ENCODE peak calls at places on chromosomes 12 and 14, in nine cellular contexts. Y, M, F, W, V, S, T, C and G are unnamed samples. For H3K36me3, the result is how much of the 10 kb centered on the place peaks cover.

GRCh38 chr12:77625441-77625840 is 205.3 kb upstream of the NAV3 start:
- DNase-seq in Y (no peak), M (no peak), V (no peak), F (no peak), C (no peak), T (peak), W (no peak), S (no peak), G (no peak)

GRCh38 chr12:47773062-47773857 is at the start of gene SLC48A1:
- DNase-seq in M (peak), Y (peak), F (peak), T (peak), V (peak), S (peak), C (peak), W (peak), G (peak)

GRCh38 chr12:25789520-25789919 is 169.0 kb upstream of the RASSF8 start:
- DNase-seq in M (no peak), V (no peak), S (peak), Y (no peak), C (no peak), W (no peak), F (no peak), T (no peak), G (peak)

GRCh38 chr12:126369487-126370463 is 1304.5 kb downstream of the AACS start:
- DNase-seq in T (no peak), M (no peak), W (no peak), C (no peak), F (no peak), V (no peak), Y (no peak), S (no peak), G (no peak)

GRCh38 chr14:72023128-72024042 is 91.2 kb downstream of the RGS6 start:
- DNase-seq in M (peak), T (no peak), Y (no peak), W (no peak), F (no peak), V (no peak), S (no peak), C (no peak), G (no peak)

GRCh38 chr12:62799126-62799736 is 135.7 kb downstream of the PPM1H start:
- DNase-seq in W (peak), M (no peak), V (peak), F (peak), T (peak), C (no peak), Y (no peak), S (peak), G (peak)

GRCh38 chr12:9364224-9365176 is 156.3 kb upstream of the PZP start:
- DNase-seq in Y (no peak), C (no peak), M (peak), S (no peak), T (no peak), W (no peak), F (no peak), V (no peak), G (peak)

GRCh38 chr12:52901715-52902541 is 2.9 kb downstream of the KRT8 start:
- DNase-seq in F (no peak), C (no peak), M (no peak), W (no peak), V (no peak), S (no peak), Y (no peak), T (no peak), G (no peak)

GRCh38 chr12:6868211-6869048 is 1.1 kb downstream of the TPI1 start:
- DNase-seq in M (no peak), V (no peak), T (no peak), C (no peak), S (no peak), Y (no peak), W (no peak), F (no peak), G (peak)

GRCh38 chr14:91354979-91355685 is 62.5 kb downstream of the CCDC88C start:
- DNase-seq in C (no peak), F (no peak), V (no peak), Y (no peak), M (no peak), W (peak), T (no peak), S (no peak), G (no peak)

GRCh38 chr14:36514278-36515104 is 5.5 kb downstream of the NKX2-1 start:
- DNase-seq in M (no peak), V (no peak), T (no peak), C (no peak), W (no peak), F (no peak), Y (peak), S (no peak), G (no peak)

GRCh38 chr12:125734137-125734536 is 668.9 kb downstream of the AACS start:
- DNase-seq in M (no peak), V (no peak), S (no peak), T (no peak), C (no peak), F (no peak), Y (no peak), W (no peak), G (no peak)

GRCh38 chr12:110245278-110245868 is 35.7 kb upstream of the ATP2A2 start:
- DNase-seq in C (peak), T (no peak), F (no peak), Y (peak), V (peak), S (no peak), M (peak), W (peak), G (no peak)

GRCh38 chr12:12786716-12787601 is 1.5 kb downstream of the APOLD1 start:
- DNase-seq in S (peak), W (peak), C (peak), V (peak), M (peak), Y (peak), T (peak), F (peak), G (peak)

GRCh38 chr12:53613821-53614220 is 12.4 kb downstream of the ATF7 start:
- DNase-seq in S (no peak), T (no peak), W (no peak), M (no peak), Y (no peak), V (no peak), F (no peak), C (no peak), G (no peak)

DNA sequence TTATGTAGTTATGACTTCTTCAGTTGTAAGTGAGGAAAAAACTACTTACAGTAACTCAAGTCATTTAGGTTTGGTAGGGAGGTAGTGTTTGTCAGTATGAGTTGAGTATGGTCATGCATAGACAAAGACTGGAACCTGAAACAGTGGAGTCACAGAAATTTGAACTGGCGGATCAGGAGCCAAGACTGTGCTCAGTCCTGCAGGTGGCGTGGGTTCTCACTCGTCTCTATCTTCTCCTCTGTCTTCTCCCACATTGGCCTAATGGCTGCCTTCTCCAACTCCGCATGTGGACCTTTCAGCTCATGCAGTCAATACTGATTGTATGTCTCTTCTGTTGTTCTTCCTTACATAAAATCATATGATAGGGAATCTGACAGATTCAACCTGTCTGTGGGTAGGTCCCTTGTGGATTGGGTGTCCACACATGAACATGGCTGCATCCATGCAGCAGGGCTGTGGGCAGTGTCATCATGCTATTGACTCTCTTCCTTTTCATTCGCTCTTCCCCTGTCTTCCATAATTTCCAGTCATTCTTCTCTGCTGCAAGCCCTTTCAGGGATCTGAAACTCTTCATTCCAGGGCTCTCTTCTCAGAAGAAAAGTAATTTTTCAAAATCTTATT is 78.8 kb upstream of the NEDD1 start:
- DNase-seq in F (no peak), S (no peak), T (no peak), W (no peak), V (no peak), M (no peak), C (no peak), Y (no peak), G (no peak)
- TF ChIP-seq CTCF in F (no peak), S (no peak), T (no peak), W (no peak), V (no peak), M (no peak), C (no peak), Y (no peak), G (no peak)

DNA sequence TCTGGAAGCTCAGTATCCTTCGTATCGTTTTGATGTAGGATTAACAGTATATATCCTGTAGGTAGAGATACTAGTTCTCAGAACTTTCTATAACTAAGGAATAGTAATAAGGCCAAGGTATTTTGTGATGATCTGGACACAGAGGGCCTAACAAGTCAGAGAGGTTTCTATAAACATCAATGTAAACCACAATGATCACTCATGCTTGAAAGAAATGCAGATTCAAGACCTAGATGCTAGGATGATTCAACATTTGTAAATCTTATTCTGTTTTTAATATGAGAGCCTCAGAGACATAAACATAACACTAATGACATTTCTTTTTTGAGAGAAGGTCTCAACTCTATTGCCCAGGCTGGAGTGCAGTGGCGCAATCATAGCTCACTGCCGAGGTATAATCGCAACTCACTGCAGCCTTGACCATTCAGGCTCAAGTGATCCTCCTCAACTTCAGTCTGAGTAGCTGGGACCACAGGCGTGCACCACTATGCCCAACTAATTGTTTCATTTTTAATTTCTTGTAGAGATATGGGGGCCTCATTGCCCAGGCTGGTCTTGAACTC is 16.2 kb downstream of the SUPT16H start:
- DNase-seq in T (no peak), V (no peak), C (no peak), W (no peak), F (no peak), Y (no peak), M (no peak), S (no peak), G (no peak)
- H3K36me3 ChIP-seq in T (under half), V (half or more), C (half or more), W (half or more), F (under half), Y (half or more), M (under half), S (under half), G (half or more)

GRCh38 chr12:117404203-117404853 is 42.9 kb upstream of the NOS1 start:
- DNase-seq in T (no peak), Y (no peak), W (no peak), S (no peak), M (no peak), V (no peak), F (no peak), C (no peak), G (no peak)
- H3K4me3 ChIP-seq in T (no peak), Y (no peak), W (no peak), S (no peak), M (no peak), V (no peak), F (no peak), C (no peak), G (no peak)

DNA sequence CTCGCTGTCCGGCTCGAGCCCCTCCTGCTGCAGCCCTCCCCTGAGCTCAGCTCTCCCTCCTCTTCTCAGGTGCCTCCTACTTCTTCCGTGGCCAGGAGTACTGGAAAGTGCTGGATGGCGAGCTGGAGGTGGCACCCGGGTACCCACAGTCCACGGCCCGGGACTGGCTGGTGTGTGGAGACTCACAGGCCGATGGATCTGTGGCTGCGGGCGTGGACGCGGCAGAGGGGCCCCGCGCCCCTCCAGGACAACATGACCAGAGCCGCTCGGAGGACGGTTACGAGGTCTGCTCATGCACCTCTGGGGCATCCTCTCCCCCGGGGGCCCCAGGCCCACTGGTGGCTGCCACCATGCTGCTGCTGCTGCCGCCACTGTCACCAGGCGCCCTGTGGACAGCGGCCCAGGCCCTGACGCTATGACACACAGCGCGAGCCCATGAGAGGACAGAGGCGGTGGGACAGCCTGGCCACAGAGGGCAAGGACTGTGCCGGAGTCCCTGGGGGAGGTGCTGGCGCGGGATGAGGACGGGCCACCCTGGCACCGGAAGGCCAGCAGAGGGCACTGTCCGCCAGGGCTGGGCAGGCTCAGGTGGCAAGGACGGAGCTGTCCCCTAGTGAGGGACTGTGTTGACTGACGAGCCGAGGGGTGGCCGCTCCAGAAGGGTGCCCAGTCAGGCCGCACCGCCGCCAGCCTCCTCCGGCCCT is 22.8 kb downstream of the MMP17 start:
- DNase-seq in Y (no peak), W (no peak), S (no peak), M (peak), C (peak), V (peak), T (peak), F (no peak), G (no peak)
- TF ChIP-seq CTCF in Y (no peak), W (no peak), S (peak), M (peak), C (peak), V (peak), T (peak), F (peak), G (no peak)

GRCh38 chr14:74786916-74787315 is 23.8 kb downstream of the YLPM1 start:
- DNase-seq in F (no peak), T (no peak), W (no peak), Y (no peak), V (no peak), C (no peak), S (no peak), M (no peak), G (no peak)

GRCh38 chr14:74784634-74785033 is 21.5 kb downstream of the YLPM1 start:
- DNase-seq in W (no peak), C (no peak), F (no peak), T (no peak), M (no peak), S (no peak), Y (no peak), V (no peak), G (no peak)

GRCh38 chr14:74785056-74785613 is 22.0 kb downstream of the YLPM1 start:
- DNase-seq in C (no peak), S (no peak), F (no peak), W (no peak), V (no peak), M (no peak), Y (no peak), T (no peak), G (no peak)
- H3K36me3 ChIP-seq in C (half or more), S (under half), F (under half), W (under half), V (under half), M (under half), Y (half or more), T (under half), G (half or more)

GRCh38 chr14:103250888-103251287 is 83.1 kb upstream of the EIF5 start:
- DNase-seq in T (no peak), F (no peak), W (no peak), V (no peak), M (no peak), S (no peak), Y (no peak), C (no peak), G (no peak)
- H3K4me3 ChIP-seq in T (no peak), F (no peak), W (no peak), V (no peak), M (no peak), S (no peak), Y (no peak), C (no peak), G (no peak)

GRCh38 chr14:53610947-53611346 is 345.7 kb downstream of the BMP4 start:
- DNase-seq in V (no peak), M (no peak), C (no peak), Y (no peak), F (no peak), W (no peak), S (no peak), T (no peak), G (no peak)
- TF ChIP-seq CTCF in V (no peak), M (no peak), C (no peak), Y (no peak), F (no peak), W (no peak), S (no peak), T (no peak), G (no peak)

DNA sequence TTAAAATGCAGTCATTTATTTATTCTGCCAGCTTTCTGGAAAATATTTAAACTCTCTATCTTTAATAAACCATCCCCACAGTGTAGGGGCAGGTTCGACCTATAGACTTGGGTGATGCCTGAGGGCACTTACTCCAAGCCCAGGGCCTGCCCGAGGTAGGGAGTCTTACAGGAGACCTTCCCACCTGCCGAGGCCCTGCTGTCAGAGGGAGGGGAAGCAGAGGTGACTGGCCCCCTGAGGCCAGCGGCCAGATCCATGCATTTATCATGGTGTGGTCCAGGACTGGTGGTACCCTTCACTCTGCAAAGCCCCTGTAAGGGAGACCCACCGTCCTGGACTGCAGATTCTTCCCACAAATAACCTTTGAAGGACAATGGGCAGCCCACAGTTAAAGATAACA is 7.6 kb downstream of the EML1 start:
- DNase-seq in Y (no peak), F (no peak), V (no peak), W (no peak), S (no peak), C (no peak), M (no peak), T (no peak), G (no peak)
- H3K36me3 ChIP-seq in Y (under half), F (under half), V (under half), W (under half), S (under half), C (under half), M (under half), T (under half), G (under half)

GRCh38 chr14:32678088-32678487 is 260.6 kb upstream of the NPAS3 start:
- DNase-seq in F (no peak), M (no peak), V (no peak), W (no peak), Y (no peak), S (no peak), C (no peak), T (no peak), G (no peak)

GRCh38 chr14:32677381-32677780 is 261.3 kb upstream of the NPAS3 start:
- DNase-seq in S (no peak), C (no peak), V (no peak), W (no peak), F (no peak), Y (no peak), T (no peak), M (no peak), G (no peak)

GRCh38 chr14:32679927-32680612 is 258.6 kb upstream of the NPAS3 start:
- DNase-seq in V (no peak), Y (no peak), F (no peak), T (no peak), C (no peak), S (no peak), W (no peak), M (no peak), G (no peak)

DNA sequence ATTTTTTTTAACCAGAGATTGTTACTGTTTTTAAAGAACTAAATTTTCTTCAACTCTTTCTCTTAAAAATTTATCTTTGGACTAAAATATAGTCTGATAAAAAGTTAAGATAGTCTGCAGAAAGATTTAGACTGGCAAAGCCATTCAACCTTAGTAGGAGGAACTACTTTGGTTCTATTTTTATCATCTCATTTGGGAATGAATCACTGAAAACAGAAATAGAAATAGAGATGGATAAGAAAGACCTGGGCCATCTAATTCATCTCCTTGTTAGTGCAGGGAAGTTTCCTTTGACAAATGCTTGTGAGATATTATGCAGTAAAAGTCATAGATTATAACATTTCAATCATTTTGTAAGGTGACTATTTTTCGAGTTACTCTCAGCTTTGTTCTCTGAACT is 263.2 kb upstream of the NPAS3 start:
- DNase-seq in T (no peak), Y (no peak), W (no peak), M (no peak), F (no peak), S (no peak), C (no peak), V (no peak), G (no peak)
- H3K4me3 ChIP-seq in T (no peak), Y (no peak), W (no peak), M (no peak), F (no peak), S (no peak), C (no peak), V (no peak), G (no peak)

GRCh38 chr14:93991212-93991611 is 5.9 kb upstream of the CCDC197 start:
- DNase-seq in F (no peak), W (no peak), V (no peak), C (no peak), S (no peak), Y (no peak), T (no peak), M (no peak), G (no peak)

GRCh38 chr14:93987815-93988476 is 9.2 kb upstream of the CCDC197 start:
- DNase-seq in T (no peak), M (no peak), Y (no peak), C (no peak), W (no peak), V (no peak), S (no peak), F (no peak), G (no peak)

GRCh38 chr14:93987376-93987775 is 9.7 kb upstream of the CCDC197 start:
- DNase-seq in C (no peak), T (no peak), F (no peak), W (no peak), Y (no peak), M (no peak), V (no peak), S (no peak), G (no peak)

GRCh38 chr14:93991649-93992048 is 5.5 kb upstream of the CCDC197 start:
- DNase-seq in C (no peak), M (no peak), F (no peak), S (no peak), W (no peak), Y (no peak), T (no peak), V (no peak), G (no peak)

GRCh38 chr14:93989939-93990338 is 7.2 kb upstream of the CCDC197 start:
- DNase-seq in M (no peak), F (no peak), Y (no peak), S (no peak), V (no peak), T (no peak), W (no peak), C (no peak), G (no peak)
- TF ChIP-seq CTCF in M (no peak), F (no peak), Y (no peak), S (no peak), V (no peak), T (no peak), W (no peak), C (no peak), G (no peak)